ENCODE peak calls at places on chromosomes 1 and 21, in six cellular contexts. One of them, this sample, is unnamed.

GRCh38 chr1:98221926-98222325 is 301.1 kb upstream of the DPYD start:
- DNase-seq in suprapubic skin: no peak
- DNase-seq in A549: no peak
- DNase-seq in left ventricle myocardium inferior: no peak
- DNase-seq in prostate gland: no peak
- DNase-seq in SK-N-SH: peak; percentile 10
- DNase-seq in this sample: no peak

GRCh38 chr1:2019571-2020309 is 595 bp downstream of the GABRD start:
- DNase-seq in suprapubic skin: no peak
- DNase-seq in A549: no peak
- DNase-seq in left ventricle myocardium inferior: no peak
- DNase-seq in prostate gland: no peak
- DNase-seq in SK-N-SH: no peak
- DNase-seq in this sample: no peak

GRCh38 chr1:161388639-161389038 is 21.0 kb upstream of the CFAP126 start:
- DNase-seq in suprapubic skin: no peak
- DNase-seq in A549: no peak
- DNase-seq in left ventricle myocardium inferior: no peak
- DNase-seq in prostate gland: no peak
- DNase-seq in SK-N-SH: no peak
- DNase-seq in this sample: no peak

GRCh38 chr1:32754282-32755097 is 51.9 kb upstream of the SYNC start:
- DNase-seq in suprapubic skin: no peak
- DNase-seq in A549: no peak
- DNase-seq in left ventricle myocardium inferior: no peak
- DNase-seq in prostate gland: peak; percentile 79
- DNase-seq in SK-N-SH: peak; percentile 71
- DNase-seq in this sample: no peak

GRCh38 chr1:204834752-204835151 is 35.9 kb upstream of the NFASC start:
- DNase-seq in suprapubic skin: no peak
- DNase-seq in A549: no peak
- DNase-seq in left ventricle myocardium inferior: no peak
- DNase-seq in prostate gland: no peak
- DNase-seq in SK-N-SH: no peak
- DNase-seq in this sample: no peak

GRCh38 chr1:205920159-205920558 is 23.1 kb downstream of the SLC26A9 start:
- DNase-seq in suprapubic skin: peak; percentile 29
- DNase-seq in A549: no peak
- DNase-seq in left ventricle myocardium inferior: peak; percentile 61
- DNase-seq in prostate gland: no peak
- DNase-seq in SK-N-SH: no peak
- DNase-seq in this sample: no peak

GRCh38 chr1:31102501-31102950 is 37.0 kb upstream of the PUM1 start:
- DNase-seq in suprapubic skin: no peak
- DNase-seq in A549: no peak
- DNase-seq in left ventricle myocardium inferior: peak; percentile 19
- DNase-seq in prostate gland: no peak
- DNase-seq in SK-N-SH: peak; percentile 28
- DNase-seq in this sample: peak; percentile 40

GRCh38 chr21:34852438-34852837 is 183.6 kb downstream of the CLIC6 start:
- DNase-seq in suprapubic skin: no peak
- DNase-seq in A549: no peak
- DNase-seq in left ventricle myocardium inferior: no peak
- DNase-seq in prostate gland: no peak
- DNase-seq in SK-N-SH: no peak
- DNase-seq in this sample: no peak

GRCh38 chr1:200905411-200906052 is 10.8 kb downstream of the INAVA start:
- DNase-seq in suprapubic skin: no peak
- DNase-seq in A549: no peak
- DNase-seq in left ventricle myocardium inferior: no peak
- DNase-seq in prostate gland: no peak
- DNase-seq in SK-N-SH: no peak
- DNase-seq in this sample: no peak

GRCh38 chr1:156999596-157000320 is 45.8 kb downstream of the ARHGEF11 start:
- DNase-seq in suprapubic skin: no peak
- DNase-seq in A549: no peak
- DNase-seq in left ventricle myocardium inferior: no peak
- DNase-seq in prostate gland: no peak
- DNase-seq in SK-N-SH: no peak
- DNase-seq in this sample: no peak

GRCh38 chr1:204427302-204427701 is 15.7 kb upstream of the PPP1R15B start:
- DNase-seq in suprapubic skin: no peak
- DNase-seq in A549: no peak
- DNase-seq in left ventricle myocardium inferior: no peak
- DNase-seq in prostate gland: no peak
- DNase-seq in SK-N-SH: no peak
- DNase-seq in this sample: no peak

GRCh38 chr1:74937176-74937575 is 197.0 kb upstream of the LHX8 start:
- DNase-seq in suprapubic skin: no peak
- DNase-seq in A549: no peak
- DNase-seq in left ventricle myocardium inferior: no peak
- DNase-seq in prostate gland: no peak
- DNase-seq in SK-N-SH: no peak
- DNase-seq in this sample: no peak

GRCh38 chr1:14137411-14138134 is 437.6 kb downstream of the PRDM2 start:
- DNase-seq in suprapubic skin: no peak
- DNase-seq in A549: no peak
- DNase-seq in left ventricle myocardium inferior: no peak
- DNase-seq in prostate gland: no peak
- DNase-seq in SK-N-SH: no peak
- DNase-seq in this sample: no peak

DNA sequence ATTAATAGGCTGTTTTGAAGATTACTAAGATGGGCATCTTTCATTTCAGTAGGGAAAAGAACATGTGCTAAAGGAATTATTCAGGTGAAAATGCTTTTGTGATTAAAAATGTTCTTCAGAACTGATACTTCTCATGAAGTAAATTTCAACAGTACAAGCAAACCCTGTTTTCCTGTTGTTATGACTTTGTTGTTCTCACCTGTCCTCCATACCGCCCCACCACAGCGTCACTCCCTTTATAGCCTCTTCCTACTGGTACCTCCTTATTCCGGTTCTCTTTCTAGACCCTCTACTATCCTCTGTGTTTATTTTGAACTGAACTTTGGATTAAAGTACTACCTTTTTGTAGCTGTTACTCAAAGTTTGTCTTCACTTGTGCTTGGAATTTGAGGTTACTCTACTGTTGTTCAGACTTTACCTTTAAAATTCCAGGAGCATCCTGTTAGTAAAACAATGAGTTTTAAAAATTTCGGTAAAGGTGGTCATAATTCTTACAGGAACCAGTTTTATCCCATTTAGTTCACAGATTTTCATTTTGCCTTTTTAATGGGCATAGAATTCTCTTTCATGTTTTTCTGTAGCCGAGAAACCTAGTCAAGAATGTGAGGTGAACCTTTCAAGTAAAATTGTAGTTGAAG is 10.9 kb downstream of the CNST start:
- DNase-seq in suprapubic skin: no peak
- DNase-seq in A549: no peak
- DNase-seq in left ventricle myocardium inferior: no peak
- DNase-seq in prostate gland: no peak
- DNase-seq in SK-N-SH: no peak
- DNase-seq in this sample: no peak
- H3K4me1 ChIP-seq in suprapubic skin: peaks cover 12% of the 10 kb centered on the region
- H3K4me1 ChIP-seq in A549: no peaks in the 10 kb centered on the region
- H3K4me1 ChIP-seq in left ventricle myocardium inferior: peaks cover 74% of the 10 kb centered on the region
- H3K4me1 ChIP-seq in prostate gland: no peaks in the 10 kb centered on the region
- H3K4me1 ChIP-seq in SK-N-SH: peaks cover 26% of the 10 kb centered on the region
- H3K4me1 ChIP-seq in this sample: peaks cover 38% of the 10 kb centered on the region

DNA sequence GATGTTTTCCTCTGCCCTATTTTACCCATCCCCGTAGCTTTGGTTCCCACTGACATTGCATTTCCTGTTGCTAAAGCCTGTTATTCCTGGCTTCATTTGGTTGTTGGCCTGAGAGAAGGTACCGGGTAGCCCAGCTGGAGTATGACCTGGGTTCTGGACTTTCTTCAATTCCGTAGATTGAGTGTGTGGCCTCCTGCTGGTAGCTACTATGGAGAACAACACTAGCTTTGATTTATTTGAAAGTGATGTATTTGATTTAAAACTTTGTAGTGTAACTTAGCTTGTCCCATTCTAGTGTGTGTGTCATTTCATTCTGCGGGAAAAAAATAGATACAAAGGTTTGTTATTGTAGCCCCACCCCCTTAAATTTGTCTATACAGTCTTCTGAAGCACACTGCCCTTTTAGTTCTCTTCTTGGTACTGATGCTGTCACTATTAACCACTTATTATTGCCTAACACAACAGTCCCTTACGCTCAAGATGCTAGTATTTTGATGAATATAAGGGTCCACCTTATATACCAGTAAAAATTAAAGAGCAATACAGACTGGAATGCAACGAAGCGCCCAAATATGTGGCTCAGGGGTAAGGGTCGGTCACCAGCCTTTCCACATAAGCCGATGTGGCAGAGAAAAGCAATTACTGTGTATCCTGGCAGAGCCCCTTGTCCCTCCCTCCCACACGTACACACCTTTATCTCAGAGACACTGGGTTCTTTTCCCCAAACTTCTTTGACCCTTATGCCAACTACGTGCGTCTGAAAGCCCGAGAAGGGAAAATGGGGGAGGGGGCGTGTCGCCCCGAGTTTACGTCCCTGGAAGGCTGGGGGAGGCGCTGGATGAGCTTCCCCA is 645 bp upstream of the MOV10 start:
- DNase-seq in suprapubic skin: no peak
- DNase-seq in A549: peak; percentile 14
- DNase-seq in left ventricle myocardium inferior: no peak
- DNase-seq in prostate gland: peak; percentile 25
- DNase-seq in SK-N-SH: peak; percentile 47
- DNase-seq in this sample: peak; percentile 42
- H3K4me3 ChIP-seq in suprapubic skin: peak overlapping the region; percentile 93
- H3K4me3 ChIP-seq in A549: peak overlapping the region; percentile 92
- H3K4me3 ChIP-seq in left ventricle myocardium inferior: peak overlapping the region; percentile 93
- H3K4me3 ChIP-seq in prostate gland: peak overlapping the region; percentile 75
- H3K4me3 ChIP-seq in SK-N-SH: peak overlapping the region; percentile 79
- H3K4me3 ChIP-seq in this sample: peak overlapping the region; percentile 71

DNA sequence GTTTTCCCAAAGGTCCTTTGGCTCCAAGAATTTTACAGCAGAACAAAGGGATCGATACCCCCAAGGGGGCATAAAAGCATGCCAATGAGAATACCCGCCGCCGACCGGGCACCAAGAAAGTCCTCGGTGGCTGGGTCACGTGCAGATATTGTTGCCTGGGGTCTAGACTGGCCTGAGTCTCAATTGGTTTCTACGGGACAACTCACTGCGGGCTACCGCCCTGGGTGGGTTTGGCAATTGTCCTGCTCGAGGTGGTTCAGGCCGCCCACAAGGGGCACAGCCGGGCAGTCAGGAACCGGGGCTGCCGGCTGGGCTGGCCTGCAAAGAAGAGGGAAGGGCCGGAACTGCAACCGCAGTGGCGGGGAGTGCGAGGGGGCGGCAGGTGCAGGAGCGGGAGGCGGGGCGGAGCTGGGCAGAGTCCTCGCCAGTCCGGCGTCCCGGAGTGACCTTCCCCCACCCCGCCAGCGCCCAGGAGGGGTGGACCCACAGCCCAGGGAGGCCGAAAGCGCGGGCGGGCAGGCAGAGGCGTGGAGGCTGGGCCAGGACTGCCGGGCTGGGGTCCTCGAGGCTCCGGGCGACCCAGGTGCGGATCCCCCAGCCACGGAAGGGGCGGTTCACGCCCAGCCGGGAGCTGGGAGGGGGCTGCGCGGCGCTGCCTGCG is 926 bp upstream of the ATP1B1 start:
- DNase-seq in suprapubic skin: peak; percentile 80
- DNase-seq in A549: peak; percentile 70
- DNase-seq in left ventricle myocardium inferior: peak; percentile 81
- DNase-seq in prostate gland: peak; percentile 53
- DNase-seq in SK-N-SH: peak; percentile 87
- DNase-seq in this sample: peak; percentile 96
- TF ChIP-seq CTCF in suprapubic skin: no peak
- TF ChIP-seq CTCF in A549: no peak
- TF ChIP-seq CTCF in left ventricle myocardium inferior: no peak
- TF ChIP-seq CTCF in prostate gland: peak; percentile 2
- TF ChIP-seq CTCF in SK-N-SH: no peak
- TF ChIP-seq CTCF in this sample: no peak

DNA sequence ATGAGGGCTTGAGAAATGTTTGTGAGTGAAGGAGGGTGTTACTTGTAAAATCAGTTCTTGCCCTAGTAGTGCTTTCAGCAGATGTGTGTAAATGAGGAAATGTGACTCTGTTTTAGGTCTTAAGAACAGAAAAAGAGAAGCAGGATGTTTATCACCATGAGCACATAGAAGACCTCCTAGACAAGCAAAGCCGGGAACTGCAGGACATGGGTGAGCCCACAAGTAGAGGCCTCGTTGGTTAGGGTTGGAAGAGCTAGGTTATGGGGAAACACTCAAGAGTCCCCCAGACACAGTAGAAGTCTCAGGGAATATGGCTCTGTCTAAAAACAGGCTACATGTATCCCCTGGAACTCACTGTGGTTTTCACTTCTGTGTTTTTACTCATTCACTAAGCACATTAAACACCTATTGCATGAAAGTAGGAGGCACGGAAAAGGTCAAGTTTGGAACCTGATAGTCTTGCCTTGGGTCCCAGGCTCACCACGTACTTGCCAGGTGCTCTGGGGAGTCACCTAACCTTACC is 48.5 kb upstream of the TMEM125 start:
- DNase-seq in suprapubic skin: no peak
- DNase-seq in A549: no peak
- DNase-seq in left ventricle myocardium inferior: no peak
- DNase-seq in prostate gland: no peak
- DNase-seq in SK-N-SH: no peak
- DNase-seq in this sample: no peak
- H3K4me1 ChIP-seq in suprapubic skin: no peaks in the 10 kb centered on the region
- H3K4me1 ChIP-seq in A549: no peaks in the 10 kb centered on the region
- H3K4me1 ChIP-seq in left ventricle myocardium inferior: peaks cover 8% of the 10 kb centered on the region
- H3K4me1 ChIP-seq in prostate gland: peaks cover under 1% of the 10 kb centered on the region
- H3K4me1 ChIP-seq in SK-N-SH: no peaks in the 10 kb centered on the region
- H3K4me1 ChIP-seq in this sample: no peaks in the 10 kb centered on the region